ENCODE peak calls at places on chromosomes 11 and 22, in ten cellular contexts. A, L, E, D, F, K, V, N, Q and G are unnamed samples.

GRCh38 chr11:20467458-20468185 is 80.1 kb downstream of the PRMT3 start:
- DNase-seq in K (no peak), Q (no peak), V (no peak), A (no peak), D (no peak), L (no peak), F (no peak), N (no peak), E (no peak), G (no peak)

GRCh38 chr11:78268516-78269410 is 80.0 kb downstream of the USP35 start:
- DNase-seq in V (no peak), A (no peak), F (no peak), K (no peak), D (no peak), E (no peak), L (no peak), Q (no peak), N (peak; percentile 73), G (peak; percentile 61)

GRCh38 chr11:110092577-110093406 is at the start of gene ZC3H12C:
- DNase-seq in V (no peak), Q (peak; percentile 79), F (peak; percentile 92), L (peak; percentile 81), K (peak; percentile 89), E (peak; percentile 68), N (peak; percentile 95), A (peak; percentile 84), D (peak; percentile 87), G (peak; percentile 91)

GRCh38 chr11:125390949-125391348 is 105.1 kb downstream of the FEZ1 start:
- DNase-seq in E (no peak), Q (no peak), K (no peak), L (no peak), N (peak; percentile 2), V (no peak), D (no peak), A (no peak), F (no peak), G (no peak)

GRCh38 chr22:33873666-33874065 is 46.6 kb downstream of the LARGE1 start:
- DNase-seq in V (no peak), F (no peak), A (no peak), Q (no peak), L (no peak), E (no peak), D (no peak), K (no peak), N (no peak), G (no peak)

GRCh38 chr11:75388386-75389275 is 10.7 kb upstream of the RPS3 start:
- DNase-seq in Q (peak; percentile 90), D (peak; percentile 68), V (no peak), A (peak; percentile 76), F (no peak), L (peak; percentile 77), N (peak; percentile 75), K (peak; percentile 73), E (peak; percentile 42), G (peak; percentile 74)

GRCh38 chr11:21948876-21949275 is 244.0 kb upstream of the ANO5 start:
- DNase-seq in E (no peak), N (no peak), V (no peak), F (no peak), D (no peak), L (no peak), K (no peak), Q (no peak), A (no peak), G (no peak)

GRCh38 chr22:48240165-48240934 is 1477.9 kb downstream of the TBC1D22A start:
- DNase-seq in N (no peak), F (no peak), V (no peak), L (no peak), E (no peak), K (no peak), Q (peak; percentile 18), D (peak; percentile 1), A (no peak), G (no peak)

GRCh38 chr11:69891421-69892236 is 72.4 kb upstream of the FGF3 start:
- DNase-seq in K (peak; percentile 82), E (no peak), L (no peak), F (no peak), D (peak; percentile 57), V (no peak), N (no peak), A (peak; percentile 66), Q (no peak), G (no peak)

GRCh38 chr11:65043881-65044501 is 3.0 kb downstream of the SAC3D1 start:
- DNase-seq in N (peak; percentile 74), K (peak; percentile 37), F (no peak), E (no peak), L (no peak), A (no peak), D (no peak), V (no peak), Q (peak; percentile 45), G (no peak)

GRCh38 chr11:115042002-115042401 is 363.7 kb downstream of the NXPE2 start:
- DNase-seq in A (no peak), F (no peak), V (no peak), D (no peak), Q (no peak), N (no peak), E (no peak), K (no peak), L (no peak), G (no peak)

GRCh38 chr11:131389582-131389981 is 19.2 kb downstream of the NTM start:
- DNase-seq in D (no peak), V (no peak), K (no peak), L (no peak), F (no peak), N (no peak), E (no peak), Q (no peak), A (no peak), G (no peak)

GRCh38 chr11:77411238-77411637 is 62.7 kb downstream of the PAK1 start:
- DNase-seq in D (no peak), E (no peak), L (no peak), N (peak; percentile 66), V (no peak), Q (no peak), F (peak; percentile 80), A (no peak), K (peak; percentile 38), G (peak; percentile 21)

GRCh38 chr22:22378446-22379415 is 129.8 kb downstream of the ZNF280B start:
- DNase-seq in Q (no peak), E (no peak), K (no peak), F (no peak), L (no peak), N (no peak), A (no peak), V (no peak), D (no peak), G (no peak)

GRCh38 chr11:85854557-85855340 is 434 bp upstream of the CCDC83 start:
- DNase-seq in N (peak; percentile 95), D (peak; percentile 94), E (peak; percentile 77), L (peak; percentile 97), A (peak; percentile 84), V (peak; percentile 57), K (peak; percentile 93), F (peak; percentile 91), Q (peak; percentile 94), G (peak; percentile 87)

DNA sequence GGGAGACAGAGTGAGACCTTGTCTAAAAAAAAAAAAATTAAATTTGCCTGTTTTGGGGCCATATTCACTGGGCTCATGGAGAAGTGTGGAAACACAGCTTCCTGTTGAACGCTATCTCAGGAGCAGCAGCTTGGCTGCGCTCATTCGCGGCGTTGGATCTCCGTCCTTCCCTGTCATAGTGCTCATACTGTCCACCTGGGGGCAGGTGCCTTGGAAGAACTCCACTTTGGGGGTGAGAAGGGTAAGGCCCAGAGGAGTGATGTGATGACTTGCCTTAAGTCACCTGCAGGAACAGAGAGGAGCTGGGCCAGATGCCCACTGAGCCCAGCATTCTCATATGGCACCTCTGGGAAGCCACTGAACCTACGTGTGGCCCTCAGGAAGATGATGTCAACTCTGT is 82.8 kb downstream of the CABIN1 start:
- DNase-seq in N (peak; percentile 11), E (no peak), D (no peak), Q (no peak), A (no peak), V (no peak), F (peak; percentile 62), K (no peak), L (no peak), G (no peak)
- H3K36me3 ChIP-seq in N (peaks cover 12% of the 10 kb centered on the region), E (peaks cover 95% of the 10 kb centered on the region), D (peaks cover 96% of the 10 kb centered on the region), Q (peaks cover 84% of the 10 kb centered on the region), A (peaks cover 83% of the 10 kb centered on the region), V (peaks cover 22% of the 10 kb centered on the region), F (peaks cover 79% of the 10 kb centered on the region), K (peaks cover 21% of the 10 kb centered on the region), L (peaks cover 20% of the 10 kb centered on the region), G (no peaks in the 10 kb centered on the region)

GRCh38 chr11:61752117-61752924 is at the start of gene MYRF:
- DNase-seq in F (no peak), K (peak; percentile 75), D (peak; percentile 81), Q (peak; percentile 82), A (no peak), E (no peak), V (no peak), N (no peak), L (peak; percentile 88), G (peak; percentile 62)
- TF ChIP-seq EP300 in F (no peak), K (no peak), D (no peak), Q (no peak), A (no peak), E (no peak), V (no peak), N (no peak), L (no peak), G (no peak)

GRCh38 chr22:39292002-39292401 is 27.4 kb downstream of the RPL3 start:
- DNase-seq in N (no peak), K (no peak), A (no peak), L (no peak), D (no peak), F (no peak), V (no peak), Q (no peak), E (no peak), G (no peak)
- H3K27ac ChIP-seq in N (peak overlapping the region; percentile 63), K (peak overlapping the region; percentile 50), A (no peak overlapping the region), L (no peak overlapping the region), D (peak overlapping the region; percentile 86), F (peak overlapping the region; percentile 84), V (no peak overlapping the region), Q (peak overlapping the region; percentile 85), E (peak overlapping the region; percentile 72), G (peak overlapping the region; percentile 41)

GRCh38 chr22:20062766-20063083 is 17.3 kb upstream of the DGCR8 start:
- DNase-seq in L (no peak), Q (peak; percentile 52), D (no peak), F (no peak), E (no peak), A (no peak), V (no peak), K (no peak), N (no peak), G (no peak)

GRCh38 chr22:20062043-20062765 is 17.8 kb upstream of the DGCR8 start:
- DNase-seq in E (no peak), D (no peak), V (no peak), L (no peak), K (no peak), N (no peak), F (no peak), Q (no peak), A (no peak), G (no peak)

GRCh38 chr22:20061481-20061861 is 18.6 kb upstream of the DGCR8 start:
- DNase-seq in K (no peak), L (no peak), F (no peak), N (no peak), A (no peak), Q (no peak), D (no peak), V (no peak), E (no peak), G (no peak)

GRCh38 chr22:20058989-20059770 is 20.9 kb upstream of the DGCR8 start:
- DNase-seq in K (no peak), F (no peak), V (no peak), L (no peak), N (no peak), A (no peak), Q (peak; percentile 90), D (no peak), E (no peak), G (no peak)

GRCh38 chr22:20060700-20061480 is 19.2 kb upstream of the DGCR8 start:
- DNase-seq in N (no peak), K (no peak), Q (no peak), L (peak; percentile 50), D (no peak), E (no peak), A (no peak), F (no peak), V (no peak), G (no peak)
- H3K36me3 ChIP-seq in N (peaks cover 41% of the 10 kb centered on the region), K (peaks cover 11% of the 10 kb centered on the region), Q (peaks cover 71% of the 10 kb centered on the region), L (no peaks in the 10 kb centered on the region), D (peaks cover 98% of the 10 kb centered on the region), E (peaks cover 94% of the 10 kb centered on the region), A (peaks cover 17% of the 10 kb centered on the region), F (peaks cover 77% of the 10 kb centered on the region), V (no peaks in the 10 kb centered on the region), G (no peaks in the 10 kb centered on the region)